ENCODE peak calls at places on chromosomes 16 and 17, in four cellular contexts. One of them, this sample, is unnamed.

GRCh38 chr17:76357597-76358158 is 4.0 kb upstream of the PRPSAP1 start:
- DNase-seq in T-helper 17 cell: no peak
- DNase-seq in B cell: no peak
- DNase-seq in NCI-H1105 treated with DMSO at 0.1 percent for 48 hours: no peak
- DNase-seq in this sample: no peak

GRCh38 chr17:75084039-75084660 is 3.6 kb upstream of the SLC16A5 start:
- DNase-seq in NCI-H1105 treated with DMSO at 0.1 percent for 48 hours: no peak
- DNase-seq in B cell: no peak
- DNase-seq in T-helper 17 cell: no peak
- DNase-seq in this sample: no peak

GRCh38 chr16:84633622-84634021 is 14.7 kb upstream of the KLHL36 start:
- DNase-seq in T-helper 17 cell: no peak
- DNase-seq in B cell: no peak
- DNase-seq in NCI-H1105 treated with DMSO at 0.1 percent for 48 hours: no peak
- DNase-seq in this sample: no peak

GRCh38 chr16:26740771-26741170 is 326.0 kb upstream of the C16orf82 start:
- DNase-seq in T-helper 17 cell: no peak
- DNase-seq in B cell: no peak
- DNase-seq in NCI-H1105 treated with DMSO at 0.1 percent for 48 hours: no peak
- DNase-seq in this sample: no peak

GRCh38 chr16:89193576-89194293 is 6.6 kb downstream of the SLC22A31 start:
- DNase-seq in B cell: peak
- DNase-seq in T-helper 17 cell: no peak
- DNase-seq in NCI-H1105 treated with DMSO at 0.1 percent for 48 hours: no peak
- DNase-seq in this sample: no peak

GRCh38 chr17:41520821-41521521 is 2.3 kb upstream of the KRT15 start:
- DNase-seq in B cell: no peak
- DNase-seq in NCI-H1105 treated with DMSO at 0.1 percent for 48 hours: peak
- DNase-seq in T-helper 17 cell: no peak
- DNase-seq in this sample: no peak

GRCh38 chr16:56861092-56861610 is 3.9 kb upstream of the SLC12A3 start:
- DNase-seq in NCI-H1105 treated with DMSO at 0.1 percent for 48 hours: no peak
- DNase-seq in B cell: no peak
- DNase-seq in T-helper 17 cell: no peak
- DNase-seq in this sample: no peak

GRCh38 chr16:8708546-8708945 is 34.1 kb downstream of the ABAT start:
- DNase-seq in T-helper 17 cell: no peak
- DNase-seq in B cell: no peak
- DNase-seq in NCI-H1105 treated with DMSO at 0.1 percent for 48 hours: no peak
- DNase-seq in this sample: no peak

GRCh38 chr16:19843371-19843770 is 41.3 kb downstream of the GPRC5B start:
- DNase-seq in NCI-H1105 treated with DMSO at 0.1 percent for 48 hours: no peak
- DNase-seq in T-helper 17 cell: no peak
- DNase-seq in B cell: no peak
- DNase-seq in this sample: no peak

GRCh38 chr17:80791758-80792284 is 199.8 kb upstream of the CHMP6 start:
- DNase-seq in NCI-H1105 treated with DMSO at 0.1 percent for 48 hours: no peak
- DNase-seq in B cell: peak
- DNase-seq in T-helper 17 cell: no peak
- DNase-seq in this sample: no peak

GRCh38 chr17:69870091-69870530 is 204.9 kb upstream of the KCNJ16 start:
- DNase-seq in B cell: no peak
- DNase-seq in NCI-H1105 treated with DMSO at 0.1 percent for 48 hours: no peak
- DNase-seq in T-helper 17 cell: no peak
- DNase-seq in this sample: no peak

GRCh38 chr16:78984887-78985464 is 615.6 kb downstream of the MAF start:
- DNase-seq in T-helper 17 cell: no peak
- DNase-seq in B cell: no peak
- DNase-seq in NCI-H1105 treated with DMSO at 0.1 percent for 48 hours: no peak
- DNase-seq in this sample: no peak